ENCODE peak calls at places on chromosomes 12 and 14, in nine cellular contexts. N is upper lobe of right lung; F is ovary; R is psoas muscle; J is uterus; E is Peyer's patch; A is endodermal cell; Y is CD8-positive, alpha-beta T cell; X is BE2C. C is an unnamed sample. For H3K27me3, the result is how much of the 10 kb centered on the place peaks cover.

GRCh38 chr12:49540229-49541139 is 1.7 kb downstream of the KCNH3 start:
- DNase-seq in N (peak), F (no peak), R (no peak), J (no peak), E (peak), A (peak), Y (no peak), X (no peak), C (no peak)

GRCh38 chr14:20614038-20614840 is 23.1 kb upstream of the RNASE12 start:
- DNase-seq in N (no peak), F (peak), R (no peak), J (no peak), E (no peak), A (peak), Y (no peak), X (no peak), C (no peak)

GRCh38 chr14:65231286-65231980 is 129.1 kb upstream of the MAX start:
- DNase-seq in N (no peak), F (no peak), R (no peak), J (no peak), E (no peak), A (peak), Y (no peak), X (no peak), C (no peak)

GRCh38 chr14:86826641-86827040 is 1166.3 kb downstream of the GALC start:
- DNase-seq in N (no peak), F (no peak), R (no peak), J (no peak), E (no peak), A (no peak), Y (no peak), X (no peak), C (no peak)

GRCh38 chr12:108568653-108569154 is 6.3 kb downstream of the ISCU start:
- DNase-seq in N (no peak), F (no peak), R (no peak), J (no peak), E (no peak), A (peak), Y (peak), X (no peak), C (no peak)

GRCh38 chr14:64440494-64440893 is 24.8 kb upstream of the AKAP5 start:
- DNase-seq in N (no peak), F (no peak), R (no peak), J (no peak), E (no peak), A (no peak), Y (no peak), X (no peak), C (no peak)

GRCh38 chr12:115223322-115223721 is 539.3 kb upstream of the TBX3 start:
- DNase-seq in N (no peak), F (no peak), R (no peak), J (no peak), E (no peak), A (no peak), Y (no peak), X (no peak), C (peak)

GRCh38 chr14:24056800-24057184 is 5.0 kb downstream of the CARMIL3 start:
- DNase-seq in N (peak), F (peak), R (no peak), J (no peak), E (no peak), A (no peak), Y (no peak), X (no peak), C (no peak)

GRCh38 chr14:100074431-100075100 is 9.3 kb downstream of the EVL start:
- DNase-seq in N (no peak), F (no peak), R (no peak), J (no peak), E (no peak), A (no peak), Y (no peak), X (no peak), C (no peak)

GRCh38 chr12:58425481-58426392 is 484.4 kb downstream of the ATP23 start:
- DNase-seq in N (no peak), F (peak), R (peak), J (no peak), E (no peak), A (peak), Y (no peak), X (no peak), C (peak)

GRCh38 chr12:53207042-53207441 is at the start of gene ITGB7:
- DNase-seq in N (no peak), F (no peak), R (no peak), J (no peak), E (peak), A (peak), Y (peak), X (no peak), C (no peak)

GRCh38 chr12:113726254-113726819 is 239.8 kb downstream of the RBM19 start:
- DNase-seq in N (no peak), F (no peak), R (no peak), J (no peak), E (no peak), A (no peak), Y (no peak), X (no peak), C (no peak)

GRCh38 chr12:3303410-3304136 is 187.4 kb upstream of the PRMT8 start:
- DNase-seq in N (no peak), F (no peak), R (no peak), J (no peak), E (no peak), A (peak), Y (no peak), X (no peak), C (no peak)

GRCh38 chr12:71392521-71393145 is 47.0 kb upstream of the LGR5 start:
- DNase-seq in N (no peak), F (no peak), R (no peak), J (no peak), E (no peak), A (peak), Y (no peak), X (peak), C (peak)

GRCh38 chr12:69527506-69528272 is 57.5 kb downstream of the FRS2 start:
- DNase-seq in N (no peak), F (no peak), R (no peak), J (no peak), E (no peak), A (no peak), Y (no peak), X (no peak), C (peak)

GRCh38 chr12:50006754-50007442 is 18.4 kb downstream of the RACGAP1 start:
- DNase-seq in N (no peak), F (no peak), R (no peak), J (no peak), E (no peak), A (no peak), Y (no peak), X (no peak), C (no peak)

GRCh38 chr12:75459755-75460154 is 20.8 kb upstream of the GLIPR1 start:
- DNase-seq in N (no peak), F (no peak), R (no peak), J (no peak), E (no peak), A (no peak), Y (no peak), X (no peak), C (no peak)

GRCh38 chr12:51814311-51815088 is 34.0 kb downstream of the FIGNL2 start:
- DNase-seq in N (peak), F (peak), R (peak), J (peak), E (peak), A (peak), Y (peak), X (peak), C (peak)
- H3K4me3 ChIP-seq in N (peak), F (peak), R (peak), J (peak), E (peak), A (no peak), Y (peak), X (peak), C (peak)

GRCh38 chr14:93040443-93040842 is 75.3 kb downstream of the ITPK1 start:
- DNase-seq in N (no peak), F (no peak), R (no peak), J (no peak), E (no peak), A (no peak), Y (no peak), X (no peak), C (no peak)
- TF ChIP-seq CTCF in N (no peak), F (no peak), R (no peak), J (no peak), E (no peak), A (no peak), Y (no peak), X (no peak), C (no peak)

DNA sequence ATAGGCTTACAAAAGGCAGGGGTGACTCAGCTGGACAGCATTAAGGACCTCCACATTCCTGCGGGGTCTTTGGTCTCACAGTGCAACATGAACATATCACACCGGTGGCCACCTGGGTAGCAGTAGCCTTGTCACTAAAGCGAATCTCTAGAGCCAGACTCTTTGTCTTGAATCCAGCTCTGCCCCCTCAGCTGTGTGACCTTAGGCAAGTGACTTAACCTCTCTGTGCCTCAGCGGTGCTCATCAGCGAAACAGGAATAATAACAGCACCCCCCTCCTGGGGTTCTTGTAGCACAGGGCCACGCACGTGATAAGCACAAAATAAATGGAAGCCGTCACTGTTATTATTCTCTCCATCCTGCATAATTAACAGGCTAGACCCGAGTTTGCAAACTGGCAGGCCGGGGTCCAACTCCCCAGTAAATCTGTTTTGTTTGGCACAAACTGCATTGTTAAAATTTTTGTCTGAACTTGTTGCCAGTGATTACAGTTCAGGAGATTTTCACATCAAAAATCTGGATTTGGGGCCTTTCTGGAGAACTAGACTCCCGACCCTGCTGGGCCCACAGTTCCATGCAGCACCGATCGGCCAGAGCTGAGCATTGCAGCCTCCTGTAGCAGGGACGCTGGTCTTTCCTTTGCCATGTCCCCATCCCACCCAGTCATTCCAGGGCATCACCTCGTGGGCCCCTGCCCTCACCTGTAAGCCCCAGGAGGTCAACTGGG is 174.8 kb downstream of the PHETA1 start:
- DNase-seq in N (no peak), F (no peak), R (no peak), J (no peak), E (peak), A (no peak), Y (no peak), X (no peak), C (no peak)
- H3K27me3 ChIP-seq in N (under half), F (under half), R (under half), J (under half), E (under half), A (under half), Y (under half), X (under half), C (under half)

GRCh38 chr14:68506021-68506644 is 286.7 kb downstream of the ZFP36L1 start:
- DNase-seq in N (peak), F (no peak), R (no peak), J (no peak), E (no peak), A (peak), Y (no peak), X (no peak), C (no peak)

GRCh38 chr14:68508581-68508980 is 284.3 kb downstream of the ZFP36L1 start:
- DNase-seq in N (no peak), F (no peak), R (no peak), J (no peak), E (no peak), A (no peak), Y (no peak), X (no peak), C (no peak)

GRCh38 chr14:68507544-68508081 is 285.3 kb downstream of the ZFP36L1 start:
- DNase-seq in N (no peak), F (no peak), R (no peak), J (no peak), E (no peak), A (peak), Y (peak), X (no peak), C (no peak)

GRCh38 chr14:68504861-68505260 is 288.0 kb downstream of the ZFP36L1 start:
- DNase-seq in N (no peak), F (no peak), R (no peak), J (no peak), E (no peak), A (no peak), Y (no peak), X (no peak), C (no peak)

GRCh38 chr14:68506645-68507405 is 286.0 kb downstream of the ZFP36L1 start:
- DNase-seq in N (no peak), F (no peak), R (no peak), J (no peak), E (no peak), A (peak), Y (no peak), X (no peak), C (no peak)
- H3K4me3 ChIP-seq in N (no peak), F (no peak), R (no peak), J (no peak), E (peak), A (no peak), Y (peak), X (no peak), C (no peak)